ENCODE peak calls at places on chromosomes 4 and X, in six cellular contexts. B, P, Q, G, J and L are unnamed samples.
A peak's percentile ranks its signal among the peaks of the same experiment; 100 is the strongest.

GRCh38 chrX:79107891-79108718 is 36.4 kb upstream of the GPR174 start:
- DNase-seq in B (no peak), P (no peak), Q (no peak), G (no peak), J (no peak), L (no peak)

GRCh38 chr4:173538148-173538902 is 8.3 kb upstream of the HAND2 start:
- DNase-seq in B (peak; percentile 77), P (peak; percentile 75), Q (no peak), G (peak; percentile 41), J (peak; percentile 75), L (no peak)

GRCh38 chrX:14029039-14029424 is 660 bp downstream of the GEMIN8 start:
- DNase-seq in B (no peak), P (no peak), Q (no peak), G (no peak), J (no peak), L (no peak)

GRCh38 chr4:141763373-141763772 is 127.0 kb downstream of the IL15 start:
- DNase-seq in B (no peak), P (no peak), Q (no peak), G (no peak), J (no peak), L (no peak)

GRCh38 chr4:1898681-1899080 is 27.5 kb downstream of the NSD2 start:
- DNase-seq in B (no peak), P (no peak), Q (no peak), G (no peak), J (no peak), L (no peak)

GRCh38 chr4:175394213-175394612 is 417.9 kb downstream of the GPM6A start:
- DNase-seq in B (no peak), P (no peak), Q (no peak), G (no peak), J (no peak), L (no peak)

GRCh38 chr4:10082047-10082446 is 34.6 kb downstream of the WDR1 start:
- DNase-seq in B (no peak), P (no peak), Q (no peak), G (peak; percentile 2), J (no peak), L (peak; percentile 19)

GRCh38 chrX:72436010-72436409 is 130.3 kb upstream of the CITED1 start:
- DNase-seq in B (no peak), P (no peak), Q (no peak), G (no peak), J (no peak), L (no peak)

GRCh38 chr4:73869130-73870055 is at the start of gene CXCL1:
- DNase-seq in B (no peak), P (peak; percentile 60), Q (no peak), G (peak; percentile 49), J (peak; percentile 83), L (peak; percentile 50)

GRCh38 chr4:2071912-2072867 is 13.1 kb downstream of the NAT8L start:
- DNase-seq in B (no peak), P (no peak), Q (no peak), G (peak; percentile 78), J (peak; percentile 46), L (no peak)

GRCh38 chrX:45775462-45775861 is 574.8 kb upstream of the DIPK2B start:
- DNase-seq in B (no peak), P (no peak), Q (no peak), G (no peak), J (no peak), L (no peak)

GRCh38 chr4:41541697-41542096 is 3.7 kb downstream of the LIMCH1 start:
- DNase-seq in B (peak; percentile 84), P (no peak), Q (peak; percentile 31), G (no peak), J (peak; percentile 59), L (no peak)

GRCh38 chr4:128455076-128455345 is 167.4 kb upstream of the PGRMC2 start:
- DNase-seq in B (no peak), P (no peak), Q (no peak), G (no peak), J (no peak), L (no peak)

GRCh38 chr4:150181536-150181935 is 103.3 kb downstream of the DCLK2 start:
- DNase-seq in B (no peak), P (no peak), Q (no peak), G (no peak), J (no peak), L (no peak)

GRCh38 chr4:114173968-114174367 is 194.5 kb upstream of the ARSJ start:
- DNase-seq in B (no peak), P (no peak), Q (no peak), G (no peak), J (no peak), L (no peak)

GRCh38 chrX:29257516-29257915 is 670.3 kb downstream of the IL1RAPL1 start:
- DNase-seq in B (no peak), P (no peak), Q (no peak), G (no peak), J (no peak), L (no peak)

DNA sequence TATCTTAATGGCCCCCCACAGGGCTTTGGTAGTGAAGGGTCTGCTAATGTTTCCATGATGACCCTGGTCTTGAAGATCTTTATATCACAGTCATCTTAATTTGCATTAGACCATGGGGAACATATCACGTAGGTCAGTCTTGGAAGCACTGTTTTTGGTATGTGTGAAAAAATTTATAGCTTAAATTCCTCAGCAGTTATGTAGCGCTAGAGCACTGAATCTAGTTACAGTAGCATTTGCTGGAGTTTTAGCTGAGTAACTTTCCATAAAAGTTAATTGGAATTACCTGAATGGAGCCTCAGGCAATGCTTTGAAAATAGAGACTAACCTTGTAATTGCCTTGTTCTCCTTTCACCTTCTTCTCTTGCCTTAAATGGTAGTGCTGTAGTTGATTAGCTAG is 648.8 kb downstream of the IQCM start:
- DNase-seq in B (no peak), P (no peak), Q (no peak), G (no peak), J (no peak), L (no peak)
- H3K27ac ChIP-seq in B (no peak overlapping the region), P (no peak overlapping the region), Q (no peak overlapping the region), G (no peak overlapping the region), J (no peak overlapping the region), L (no peak overlapping the region)

DNA sequence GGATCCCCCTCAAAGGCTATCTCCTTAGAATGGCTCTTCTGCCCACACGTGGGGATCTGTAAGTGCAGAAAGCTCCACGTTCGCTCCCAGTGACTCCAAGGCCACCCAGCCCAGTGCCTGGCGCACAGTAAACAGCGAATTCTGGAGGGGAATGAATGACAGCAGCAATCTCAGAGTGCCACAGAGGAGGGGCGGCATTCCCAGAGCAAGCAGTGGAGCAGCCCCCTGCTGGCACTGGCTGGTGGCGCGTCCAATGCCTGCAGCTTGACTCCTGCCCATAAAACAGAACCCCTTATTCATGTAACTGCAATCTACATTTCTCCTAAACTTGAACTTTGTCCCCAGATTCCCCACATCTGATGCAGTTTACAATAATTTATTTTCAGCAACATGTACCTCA is 6.9 kb upstream of the HELT start:
- DNase-seq in B (no peak), P (no peak), Q (no peak), G (peak; percentile 53), J (peak; percentile 89), L (no peak)
- TF ChIP-seq CTCF in B (peak; percentile 29), P (peak; percentile 10), Q (no peak), G (peak; percentile 49), J (peak; percentile 83), L (no peak)

GRCh38 chr4:168096444-168096784 is 4.1 kb downstream of the ANXA10 start:
- DNase-seq in B (no peak), P (no peak), Q (no peak), G (no peak), J (no peak), L (no peak)

GRCh38 chr4:168095776-168096443 is 3.6 kb downstream of the ANXA10 start:
- DNase-seq in B (no peak), P (no peak), Q (no peak), G (no peak), J (no peak), L (no peak)

GRCh38 chr4:168098257-168098717 is 6.0 kb downstream of the ANXA10 start:
- DNase-seq in B (no peak), P (no peak), Q (no peak), G (no peak), J (no peak), L (no peak)

GRCh38 chr4:168101026-168101425 is 8.7 kb downstream of the ANXA10 start:
- DNase-seq in B (no peak), P (no peak), Q (no peak), G (no peak), J (no peak), L (no peak)

GRCh38 chr4:168097161-168097560 is 4.8 kb downstream of the ANXA10 start:
- DNase-seq in B (no peak), P (no peak), Q (no peak), G (no peak), J (no peak), L (no peak)
- H3K4me1 ChIP-seq in B (no peaks in the 10 kb centered on the region), P (no peaks in the 10 kb centered on the region), Q (no peaks in the 10 kb centered on the region), G (no peaks in the 10 kb centered on the region), J (no peaks in the 10 kb centered on the region), L (no peaks in the 10 kb centered on the region)

GRCh38 chrX:100747090-100747489 is 15.2 kb upstream of the SYTL4 start:
- DNase-seq in B (no peak), P (no peak), Q (no peak), G (no peak), J (no peak), L (no peak)
- H3K27ac ChIP-seq in B (no peak overlapping the region), P (no peak overlapping the region), Q (no peak overlapping the region), G (no peak overlapping the region), J (no peak overlapping the region), L (peak overlapping the region; percentile 13)

GRCh38 chr4:163902417-163902816 is 407.9 kb downstream of the TMA16 start:
- DNase-seq in B (no peak), P (no peak), Q (no peak), G (no peak), J (no peak), L (no peak)

GRCh38 chr4:163895369-163896005 is 401.0 kb downstream of the TMA16 start:
- DNase-seq in B (no peak), P (no peak), Q (no peak), G (no peak), J (no peak), L (no peak)

GRCh38 chr4:163901305-163901704 is 406.8 kb downstream of the TMA16 start:
- DNase-seq in B (no peak), P (no peak), Q (no peak), G (no peak), J (no peak), L (no peak)
- TF ChIP-seq CTCF in B (no peak), P (no peak), Q (no peak), G (no peak), J (peak; percentile 66), L (no peak)